ENCODE peak calls at places on chromosomes 2 and 18, in nine cellular contexts. O is ELR, I is choroid plexus epithelial cell, T is Caco-2, C is AG04449, L is NCI-H345, J is A549, H is nucleus accumbens, Z is epithelial cell of esophagus. B is an unnamed sample.

GRCh38 chr2:172311921-172312345 is 115.5 kb upstream of the ITGA6 start:
- DNase-seq in I (peak), Z (no peak), L (no peak), J (no peak), H (no peak), T (no peak), O (no peak), C (no peak), B (no peak)

GRCh38 chr18:12843420-12844346 is 40.4 kb downstream of the PTPN2 start:
- DNase-seq in C (no peak), T (no peak), O (no peak), J (no peak), I (no peak), H (no peak), Z (no peak), L (no peak), B (no peak)

GRCh38 chr2:219104107-219105050 is 43.7 kb upstream of the IHH start:
- DNase-seq in Z (peak), L (peak), C (no peak), H (no peak), I (peak), T (peak), O (peak), J (peak), B (no peak)

GRCh38 chr18:49617846-49618245 is 56.0 kb downstream of the LIPG start:
- DNase-seq in T (no peak), J (no peak), I (no peak), C (no peak), Z (peak), O (no peak), H (no peak), L (no peak), B (no peak)

GRCh38 chr18:75223687-75224347 is 13.2 kb downstream of the TSHZ1 start:
- DNase-seq in L (no peak), H (no peak), Z (no peak), I (no peak), J (no peak), T (no peak), O (peak), C (no peak), B (peak)

GRCh38 chr2:240435955-240436625 is 627 bp downstream of the GPC1 start:
- DNase-seq in Z (no peak), L (peak), C (no peak), I (peak), O (peak), T (no peak), J (no peak), H (no peak), B (no peak)

GRCh38 chr2:207683879-207684627 is 27.4 kb upstream of the CCNYL1 start:
- DNase-seq in T (peak), L (no peak), H (no peak), J (peak), O (peak), C (peak), I (peak), Z (peak), B (no peak)

GRCh38 chr18:51447351-51447896 is 249.9 kb upstream of the MEX3C start:
- DNase-seq in Z (peak), I (no peak), O (no peak), C (no peak), H (no peak), L (no peak), J (no peak), T (no peak), B (no peak)

GRCh38 chr2:7007846-7008741 is 90.9 kb downstream of the RNF144A start:
- DNase-seq in J (no peak), T (no peak), C (no peak), H (peak), O (no peak), L (no peak), I (peak), Z (no peak), B (peak)

GRCh38 chr2:17539993-17540812 is at the start of gene VSNL1:
- DNase-seq in T (peak), J (peak), C (no peak), Z (peak), O (no peak), H (peak), I (peak), L (peak), B (no peak)

GRCh38 chr2:147364597-147364996 is 480.2 kb upstream of the ACVR2A start:
- DNase-seq in L (no peak), C (no peak), T (no peak), O (no peak), I (no peak), H (no peak), Z (no peak), J (no peak), B (peak)

GRCh38 chr18:21264651-21265050 is 22.6 kb downstream of the GREB1L start:
- DNase-seq in H (no peak), I (no peak), O (no peak), C (no peak), L (no peak), Z (peak), T (peak), J (no peak), B (no peak)

GRCh38 chr18:111292-112014 is 46.9 kb upstream of the USP14 start:
- DNase-seq in O (peak), I (peak), C (no peak), H (no peak), J (peak), Z (peak), L (no peak), T (peak), B (peak)

GRCh38 chr2:61011649-61012048 is 5.9 kb upstream of the PEX13 start:
- DNase-seq in Z (peak), H (no peak), C (no peak), O (no peak), L (no peak), T (no peak), J (no peak), I (peak), B (no peak)

B was measured in COLO829.